ENCODE peak calls at places on chromosomes 1 and 21, in seven cellular contexts. V, E, Z, S, T, A and H are unnamed samples.

GRCh38 chr1:222920169-222920568 is 105.3 kb downstream of the DISP1 start:
- DNase-seq in V (no peak), E (no peak), Z (no peak), S (no peak), T (no peak), A (no peak), H (no peak)

GRCh38 chr1:16276302-16277020 is 39.5 kb upstream of the CPLANE2 start:
- DNase-seq in V (no peak), E (no peak), Z (no peak), S (no peak), T (no peak), A (no peak), H (no peak)

GRCh38 chr1:89254658-89255287 is 17.9 kb downstream of the GBP5 start:
- DNase-seq in V (no peak), E (no peak), Z (no peak), S (no peak), T (no peak), A (no peak), H (no peak)

GRCh38 chr1:2231667-2232254 is 3.6 kb downstream of the SKI start:
- DNase-seq in V (peak), E (no peak), Z (peak), S (no peak), T (peak), A (peak), H (peak)

GRCh38 chr1:67882196-67882958 is 49.1 kb upstream of the GNG12 start:
- DNase-seq in V (no peak), E (no peak), Z (no peak), S (no peak), T (no peak), A (no peak), H (no peak)

GRCh38 chr1:70427976-70428375 is 16.9 kb downstream of the CTH start:
- DNase-seq in V (no peak), E (no peak), Z (peak), S (peak), T (no peak), A (peak), H (peak)

GRCh38 chr1:160629286-160630210 is 17.3 kb downstream of the SLAMF1 start:
- DNase-seq in V (no peak), E (no peak), Z (no peak), S (peak), T (no peak), A (peak), H (no peak)

GRCh38 chr1:181126871-181127587 is 38.5 kb downstream of the IER5 start:
- DNase-seq in V (no peak), E (no peak), Z (no peak), S (no peak), T (no peak), A (peak), H (no peak)

GRCh38 chr1:89987170-89987819 is 7.6 kb upstream of the ZNF326 start:
- DNase-seq in V (peak), E (peak), Z (peak), S (peak), T (no peak), A (peak), H (peak)

GRCh38 chr1:237042467-237042891 is 495 bp downstream of the RYR2 start:
- DNase-seq in V (no peak), E (peak), Z (no peak), S (no peak), T (peak), A (no peak), H (no peak)

GRCh38 chr1:163459539-163459938 is 137.8 kb downstream of the NUF2 start:
- DNase-seq in V (no peak), E (no peak), Z (no peak), S (no peak), T (no peak), A (no peak), H (no peak)

GRCh38 chr1:152108899-152109222 is 6.4 kb downstream of the TCHH start:
- DNase-seq in V (no peak), E (no peak), Z (no peak), S (peak), T (peak), A (no peak), H (no peak)

GRCh38 chr1:210598135-210598652 is 269.5 kb downstream of the HHAT start:
- DNase-seq in V (no peak), E (no peak), Z (peak), S (peak), T (no peak), A (peak), H (peak)

GRCh38 chr1:203148127-203148526 is 20.6 kb downstream of the ADORA1 start:
- DNase-seq in V (peak), E (no peak), Z (no peak), S (peak), T (no peak), A (peak), H (no peak)

GRCh38 chr1:231091853-231092301 is 51.8 kb upstream of the FAM89A start:
- DNase-seq in V (peak), E (peak), Z (peak), S (peak), T (peak), A (peak), H (peak)

GRCh38 chr1:201500670-201501120 is 6.2 kb downstream of the CSRP1 start:
- DNase-seq in V (peak), E (no peak), Z (no peak), S (peak), T (no peak), A (no peak), H (no peak)

GRCh38 chr1:227343201-227343600 is 24.9 kb upstream of the CDC42BPA start:
- DNase-seq in V (no peak), E (no peak), Z (no peak), S (no peak), T (no peak), A (no peak), H (peak)

GRCh38 chr1:27940297-27940696 is 5.5 kb downstream of the SMPDL3B start:
- DNase-seq in V (no peak), E (no peak), Z (peak), S (peak), T (peak), A (no peak), H (no peak)

GRCh38 chr1:170284016-170284415 is 138.3 kb downstream of the NTMT2 start:
- DNase-seq in V (no peak), E (no peak), Z (no peak), S (no peak), T (no peak), A (no peak), H (no peak)

GRCh38 chr1:38613996-38614395 is 245.6 kb downstream of the RRAGC start:
- DNase-seq in V (no peak), E (peak), Z (no peak), S (peak), T (no peak), A (no peak), H (no peak)

GRCh38 chr1:224675589-224675988 is 59.5 kb downstream of the CNIH3 start:
- DNase-seq in V (no peak), E (no peak), Z (no peak), S (no peak), T (no peak), A (no peak), H (no peak)

GRCh38 chr1:1100296-1100695 is 15.6 kb downstream of the C1orf159 start:
- DNase-seq in V (no peak), E (no peak), Z (no peak), S (no peak), T (no peak), A (no peak), H (no peak)

GRCh38 chr21:35333831-35334593 is 284.9 kb upstream of the RUNX1 start:
- DNase-seq in V (no peak), E (no peak), Z (no peak), S (no peak), T (no peak), A (peak), H (no peak)

GRCh38 chr1:233904979-233905415 is 521 bp downstream of the SLC35F3 start:
- DNase-seq in V (no peak), E (no peak), Z (no peak), S (peak), T (peak), A (peak), H (no peak)

GRCh38 chr1:204763773-204764427 is 78.4 kb upstream of the LRRN2 start:
- DNase-seq in V (peak), E (peak), Z (peak), S (peak), T (peak), A (peak), H (peak)

GRCh38 chr1:168407832-168408530 is 127.3 kb downstream of the TBX19 start:
- DNase-seq in V (no peak), E (no peak), Z (no peak), S (no peak), T (no peak), A (no peak), H (no peak)

GRCh38 chr1:228471762-228472398 is 15.3 kb upstream of the RNF187 start:
- DNase-seq in V (peak), E (no peak), Z (peak), S (peak), T (no peak), A (peak), H (peak)

GRCh38 chr1:55214903-55215193 is 316 bp downstream of the USP24 start:
- DNase-seq in V (peak), E (peak), Z (peak), S (peak), T (peak), A (no peak), H (peak)

GRCh38 chr1:86429122-86429725 is 5.3 kb downstream of the CLCA2 start:
- DNase-seq in V (no peak), E (no peak), Z (peak), S (no peak), T (no peak), A (no peak), H (no peak)

GRCh38 chr1:13694886-13695684 is 4.9 kb upstream of the PRDM2 start:
- DNase-seq in V (no peak), E (no peak), Z (no peak), S (peak), T (no peak), A (peak), H (no peak)

GRCh38 chr1:20141001-20141400 is 1.9 kb downstream of the PLA2G2F start:
- DNase-seq in V (peak), E (no peak), Z (no peak), S (no peak), T (no peak), A (no peak), H (no peak)

DNA sequence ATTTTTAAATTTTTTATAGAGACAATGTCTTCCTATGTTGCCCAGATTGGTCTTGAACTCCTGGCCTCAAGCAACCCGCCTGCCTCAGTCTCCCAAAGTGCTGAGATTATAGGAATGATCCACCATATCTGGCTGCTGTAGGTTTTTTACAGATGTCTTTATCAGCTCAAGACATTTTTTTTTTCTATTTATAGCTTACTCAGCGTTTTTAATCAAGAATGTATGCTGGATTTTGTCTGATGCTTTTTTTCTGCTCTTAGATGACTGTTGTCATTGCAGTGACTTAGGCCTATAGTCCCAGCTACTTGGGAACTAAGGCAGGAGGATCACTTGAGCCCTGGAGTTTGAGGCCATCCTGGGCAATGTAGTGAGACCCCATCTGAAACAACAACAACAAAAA is 72.5 kb downstream of the POFUT2 start:
- DNase-seq in V (no peak), E (no peak), Z (no peak), S (no peak), T (no peak), A (no peak), H (no peak)
- H3K4ac ChIP-seq in V (no peak), E (no peak), Z (no peak), S (no peak), T (no peak), A (no peak), H (no peak)

GRCh38 chr1:43930168-43930948 is 3.2 kb upstream of the ARTN start:
- DNase-seq in V (peak), E (no peak), Z (no peak), S (peak), T (peak), A (no peak), H (no peak)
- H3K4ac ChIP-seq in V (no peak), E (no peak), Z (no peak), S (peak), T (no peak), A (no peak), H (no peak)

DNA sequence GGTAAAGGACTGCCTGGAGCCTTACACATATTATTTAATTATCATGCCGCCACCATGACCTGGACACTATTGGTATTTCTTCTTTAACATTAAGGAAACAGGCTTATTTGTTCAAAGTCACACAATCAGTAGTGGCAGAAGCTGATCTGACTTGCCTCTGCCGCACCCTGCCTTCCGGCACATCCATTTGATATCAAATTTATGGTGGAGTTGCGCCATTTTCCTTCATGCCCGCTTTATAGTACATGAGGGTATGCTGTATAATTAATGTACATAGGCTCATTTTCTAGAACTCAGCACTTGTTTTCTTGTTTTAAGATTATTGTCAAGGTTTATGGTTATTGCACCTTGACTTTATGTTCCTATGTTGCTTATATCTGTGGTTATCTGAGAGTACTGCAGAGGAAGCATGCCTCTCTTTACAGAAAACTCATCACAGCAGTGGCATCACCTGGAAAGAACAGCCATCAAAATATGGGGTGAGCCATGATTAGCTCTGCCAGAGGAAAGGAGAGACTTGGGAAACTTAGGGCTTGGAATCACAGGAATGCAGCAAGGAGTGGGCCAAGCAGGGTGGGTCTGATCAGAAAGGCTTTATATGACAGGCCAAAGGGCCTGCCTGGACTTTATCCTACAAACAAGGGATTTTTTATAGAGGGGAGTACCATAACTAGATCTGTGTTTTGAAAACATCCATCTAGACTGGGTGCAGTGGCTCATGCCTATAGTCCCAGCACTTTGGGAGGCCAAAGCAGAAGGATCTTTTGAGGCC is 72.2 kb upstream of the GJB5 start:
- DNase-seq in V (no peak), E (no peak), Z (no peak), S (no peak), T (no peak), A (no peak), H (no peak)
- H3K4ac ChIP-seq in V (no peak), E (no peak), Z (no peak), S (no peak), T (no peak), A (no peak), H (no peak)

GRCh38 chr1:171816300-171816901 is 24.9 kb upstream of the DNM3 start:
- DNase-seq in V (no peak), E (no peak), Z (no peak), S (no peak), T (no peak), A (no peak), H (no peak)

GRCh38 chr1:171809834-171810233 is 28.4 kb downstream of the METTL13 start:
- DNase-seq in V (no peak), E (no peak), Z (no peak), S (no peak), T (no peak), A (peak), H (no peak)

GRCh38 chr1:171811671-171812070 is 29.6 kb upstream of the DNM3 start:
- DNase-seq in V (no peak), E (no peak), Z (no peak), S (no peak), T (no peak), A (no peak), H (no peak)

GRCh38 chr1:171817511-171818265 is 23.6 kb upstream of the DNM3 start:
- DNase-seq in V (peak), E (no peak), Z (peak), S (peak), T (no peak), A (peak), H (peak)

DNA sequence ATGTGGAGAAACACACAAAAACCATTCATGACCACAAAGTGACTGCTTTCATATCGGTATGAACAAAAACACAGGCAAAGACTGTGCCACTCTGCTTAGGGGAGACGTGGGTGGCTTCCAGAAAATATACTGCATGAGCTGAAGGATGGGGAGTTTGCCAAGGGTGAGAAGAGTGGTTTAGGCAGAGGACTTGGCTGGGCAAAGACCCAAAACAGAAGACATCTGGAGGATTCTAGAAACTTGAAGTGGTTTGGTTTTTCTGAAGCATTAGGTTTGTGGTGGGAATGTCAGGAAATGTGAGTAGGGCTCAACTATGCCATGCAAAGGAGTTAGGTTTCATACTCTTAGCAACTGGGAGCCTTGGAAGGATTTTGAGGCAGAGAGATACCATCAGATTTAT is 26.6 kb upstream of the DNM3 start:
- DNase-seq in V (no peak), E (no peak), Z (no peak), S (no peak), T (no peak), A (no peak), H (peak)
- H3K4ac ChIP-seq in V (no peak), E (no peak), Z (no peak), S (no peak), T (no peak), A (no peak), H (no peak)

GRCh38 chr1:109441105-109441504 is 14.9 kb upstream of the PSMA5 start:
- DNase-seq in V (no peak), E (no peak), Z (no peak), S (no peak), T (no peak), A (no peak), H (peak)
- H3K4ac ChIP-seq in V (no peak), E (no peak), Z (no peak), S (no peak), T (no peak), A (no peak), H (no peak)

GRCh38 chr1:83819436-83819835 is 179.5 kb downstream of the TTLL7 start:
- DNase-seq in V (no peak), E (no peak), Z (no peak), S (no peak), T (no peak), A (no peak), H (no peak)

GRCh38 chr1:83815348-83815747 is 183.6 kb downstream of the TTLL7 start:
- DNase-seq in V (no peak), E (no peak), Z (peak), S (no peak), T (no peak), A (no peak), H (peak)

GRCh38 chr1:83818916-83819315 is 180.0 kb downstream of the TTLL7 start:
- DNase-seq in V (no peak), E (no peak), Z (peak), S (peak), T (no peak), A (peak), H (peak)

GRCh38 chr1:83813571-83813970 is 185.4 kb downstream of the TTLL7 start:
- DNase-seq in V (no peak), E (no peak), Z (no peak), S (no peak), T (no peak), A (no peak), H (no peak)

GRCh38 chr1:83816836-83817235 is 182.1 kb downstream of the TTLL7 start:
- DNase-seq in V (no peak), E (no peak), Z (no peak), S (no peak), T (no peak), A (peak), H (no peak)
- H3K4ac ChIP-seq in V (no peak), E (no peak), Z (no peak), S (no peak), T (no peak), A (no peak), H (no peak)

GRCh38 chr1:212727386-212728181 is 27.9 kb upstream of the BATF3 start:
- DNase-seq in V (no peak), E (no peak), Z (peak), S (no peak), T (no peak), A (peak), H (peak)
- H3K4ac ChIP-seq in V (no peak), E (no peak), Z (no peak), S (no peak), T (no peak), A (no peak), H (no peak)

GRCh38 chr1:40218333-40218732 is 29.4 kb upstream of the TMCO2 start:
- DNase-seq in V (no peak), E (no peak), Z (no peak), S (peak), T (no peak), A (no peak), H (no peak)
- H3K4ac ChIP-seq in V (no peak), E (no peak), Z (no peak), S (no peak), T (no peak), A (no peak), H (no peak)

GRCh38 chr1:196779093-196779492 is 4.5 kb downstream of the CFHR3 start:
- DNase-seq in V (no peak), E (no peak), Z (no peak), S (peak), T (no peak), A (no peak), H (no peak)
- H3K4ac ChIP-seq in V (no peak), E (no peak), Z (no peak), S (no peak), T (no peak), A (no peak), H (no peak)

GRCh38 chr1:244412116-244412639 is 39.5 kb downstream of the ADSS2 start:
- DNase-seq in V (no peak), E (no peak), Z (no peak), S (no peak), T (no peak), A (no peak), H (no peak)
- H3K4ac ChIP-seq in V (no peak), E (no peak), Z (no peak), S (no peak), T (no peak), A (no peak), H (no peak)